ENCODE peak calls at places on chromosomes 5 and 9, in five cellular contexts. R is BJ, C is tibial artery, L is WTC11, U is BE2C. P is an unnamed sample.

GRCh38 chr9:95127249-95128176 is 190.0 kb downstream of the FANCC start:
- DNase-seq in L (peak), C (peak), R (no peak), U (peak), P (peak)

GRCh38 chr9:121322737-121323448 is 47.2 kb downstream of the STOM start:
- DNase-seq in R (no peak), C (peak), U (no peak), L (no peak), P (no peak)

GRCh38 chr9:76665458-76665857 is 98.8 kb upstream of the PCA3 start:
- DNase-seq in R (no peak), U (no peak), L (no peak), C (no peak), P (no peak)

GRCh38 chr5:134247825-134248224 is 22.0 kb upstream of the PPP2CA start:
- DNase-seq in R (no peak), C (no peak), U (no peak), L (peak), P (no peak)

GRCh38 chr5:141135030-141135717 is at the start of gene PCDHB5:
- DNase-seq in L (peak), R (no peak), U (peak), C (no peak), P (peak)

GRCh38 chr9:137112564-137113384 is 1.8 kb downstream of the DPP7 start:
- DNase-seq in L (no peak), R (no peak), U (no peak), C (no peak), P (no peak)

GRCh38 chr5:151153766-151154272 is 3.8 kb downstream of the ANXA6 start:
- DNase-seq in U (no peak), R (no peak), C (no peak), L (no peak), P (no peak)

GRCh38 chr5:79151933-79152671 is 40.5 kb downstream of the BHMT start:
- DNase-seq in R (no peak), L (no peak), C (no peak), U (no peak), P (no peak)

GRCh38 chr5:148826082-148826971 is at the start of gene ADRB2:
- DNase-seq in L (peak), C (peak), R (peak), U (peak), P (peak)

GRCh38 chr5:130035388-130035787 is 131.1 kb downstream of the CHSY3 start:
- DNase-seq in C (no peak), R (no peak), L (no peak), U (no peak), P (no peak)

GRCh38 chr9:119365291-119366027 is 3.8 kb downstream of the BRINP1 start:
- DNase-seq in L (peak), R (no peak), C (no peak), U (peak), P (peak)

GRCh38 chr9:21875893-21876292 is 73.5 kb downstream of the MTAP start:
- DNase-seq in U (no peak), R (no peak), C (no peak), L (no peak), P (no peak)

GRCh38 chr5:142814122-142814521 is 43.9 kb downstream of the ARHGAP26 start:
- DNase-seq in R (no peak), L (no peak), C (no peak), U (no peak), P (no peak)

GRCh38 chr5:104540448-104540847 is 977.9 kb upstream of the NUDT12 start:
- DNase-seq in U (no peak), R (no peak), C (no peak), L (no peak), P (no peak)

GRCh38 chr9:127611796-127612790 is at the start of gene STXBP1:
- DNase-seq in L (peak), C (peak), R (no peak), U (peak), P (peak)

GRCh38 chr5:17022296-17022695 is 86.2 kb upstream of the MYO10 start:
- DNase-seq in L (no peak), R (no peak), C (no peak), U (no peak), P (no peak)

GRCh38 chr5:139078345-139078744 is 119.8 kb downstream of the SIL1 start:
- DNase-seq in R (no peak), L (no peak), U (no peak), C (no peak), P (no peak)
- TF ChIP-seq CTCF in R (no peak), L (no peak), U (no peak), C (no peak), P (no peak)

DNA sequence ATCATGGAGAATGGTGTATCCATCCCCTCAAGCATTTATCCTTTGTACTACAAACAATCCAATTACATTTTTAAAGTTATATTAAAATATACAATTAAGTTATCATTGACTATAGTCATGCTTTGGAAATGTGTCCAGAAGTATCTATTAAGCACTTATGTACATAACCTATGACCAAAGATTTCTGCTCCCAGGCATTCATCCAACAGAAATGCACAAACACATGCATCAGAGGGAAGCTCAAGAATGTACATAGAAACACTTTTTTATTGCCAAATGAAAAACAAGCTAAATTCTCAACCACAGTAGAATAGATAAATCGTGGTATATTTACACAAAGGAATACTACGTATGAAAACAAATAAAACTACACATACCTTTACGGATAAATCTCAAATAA is 700.5 kb upstream of the ZNF608 start:
- DNase-seq in R (peak), L (no peak), U (no peak), C (no peak), P (no peak)
- TF ChIP-seq CTCF in R (no peak), L (no peak), U (no peak), C (no peak), P (no peak)

GRCh38 chr9:12777149-12778010 is 2.6 kb downstream of the LURAP1L start:
- DNase-seq in L (no peak), U (no peak), C (no peak), R (no peak), P (no peak)

GRCh38 chr9:12774861-12775367 is at the start of gene LURAP1L:
- DNase-seq in R (no peak), C (peak), L (peak), U (peak), P (no peak)

GRCh38 chr9:12776775-12777055 is 1.9 kb downstream of the LURAP1L start:
- DNase-seq in U (no peak), R (no peak), C (no peak), L (no peak), P (no peak)

GRCh38 chr9:12775373-12775962 is 648 bp downstream of the LURAP1L start:
- DNase-seq in L (peak), U (peak), C (no peak), R (no peak), P (peak)

GRCh38 chr9:12775963-12776774 is 1.3 kb downstream of the LURAP1L start:
- DNase-seq in U (peak), R (no peak), C (peak), L (peak), P (peak)
- TF ChIP-seq CTCF in U (peak), R (peak), C (peak), L (no peak), P (peak)

GRCh38 chr9:97992219-97992618 is 9.1 kb downstream of the ANP32B start:
- DNase-seq in R (no peak), C (no peak), L (no peak), U (no peak), P (no peak)

GRCh38 chr9:97993000-97993399 is 9.9 kb downstream of the ANP32B start:
- DNase-seq in L (no peak), C (no peak), U (no peak), R (no peak), P (no peak)

GRCh38 chr9:97987490-97987889 is 4.3 kb downstream of the ANP32B start:
- DNase-seq in U (no peak), C (no peak), L (no peak), R (no peak), P (no peak)

GRCh38 chr9:97991818-97992217 is 8.7 kb downstream of the ANP32B start:
- DNase-seq in U (no peak), C (no peak), R (no peak), L (no peak), P (no peak)

DNA sequence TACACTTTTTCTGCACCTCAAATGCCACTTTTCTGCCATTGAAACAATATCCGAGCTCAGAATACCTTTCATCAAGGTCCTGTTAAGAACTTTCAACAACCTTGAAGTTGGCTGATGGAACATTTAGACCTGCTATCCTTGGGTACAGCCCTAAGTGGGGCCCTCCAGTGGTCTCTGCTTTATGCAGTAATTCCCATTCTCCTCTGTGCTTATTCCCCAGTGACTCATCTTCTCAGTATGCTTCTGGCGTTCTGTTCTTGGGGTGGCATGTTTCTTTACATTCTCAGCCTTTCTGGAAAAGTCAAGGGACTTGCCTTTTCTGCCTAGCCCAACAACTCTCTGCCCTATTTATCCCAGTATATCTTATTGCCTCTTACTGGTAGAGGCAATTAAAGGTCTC is 7.1 kb downstream of the ANP32B start:
- DNase-seq in U (no peak), L (no peak), C (no peak), R (no peak), P (no peak)
- TF ChIP-seq CTCF in U (no peak), L (no peak), C (no peak), R (peak), P (no peak)

P was measured in glutamatergic neuron.